ENCODE peak calls at places on chromosomes 6 and 20, in four cellular contexts. W, L, K and N are unnamed samples.

GRCh38 chr20:8568068-8568467 is 436.0 kb downstream of the PLCB1 start:
- DNase-seq in W (no peak), L (no peak), K (no peak), N (no peak)

GRCh38 chr6:74964871-74965441 is 240.9 kb downstream of the COL12A1 start:
- DNase-seq in W (no peak), L (no peak), K (no peak), N (no peak)

GRCh38 chr6:85581572-85581971 is 12.1 kb downstream of the SNX14 start:
- DNase-seq in W (no peak), L (no peak), K (no peak), N (no peak)

GRCh38 chr6:109360791-109361190 is 21.5 kb downstream of the CD164 start:
- DNase-seq in W (peak), L (no peak), K (no peak), N (no peak)

GRCh38 chr6:145076110-145076841 is 659.0 kb downstream of the EPM2A start:
- DNase-seq in W (no peak), L (no peak), K (no peak), N (no peak)

GRCh38 chr20:59745201-59745600 is 140.9 kb downstream of the PHACTR3 start:
- DNase-seq in W (no peak), L (no peak), K (no peak), N (no peak)

GRCh38 chr20:58839474-58839874 is 11.2 kb downstream of the GNAS-AS1 start:
- DNase-seq in W (peak), L (no peak), K (peak), N (peak)

GRCh38 chr6:67898875-67899274 is 736.2 kb upstream of the ADGRB3 start:
- DNase-seq in W (no peak), L (no peak), K (no peak), N (no peak)

GRCh38 chr20:45337367-45338120 is 10.7 kb downstream of the SDC4 start:
- DNase-seq in W (peak), L (no peak), K (no peak), N (no peak)

GRCh38 chr6:119129148-119129967 is 50.9 kb upstream of the FAM184A start:
- DNase-seq in W (peak), L (peak), K (no peak), N (peak)

GRCh38 chr20:44433751-44434538 is 41.7 kb upstream of the TTPAL start:
- DNase-seq in W (no peak), L (no peak), K (no peak), N (no peak)

GRCh38 chr20:51860015-51860882 is 57.9 kb upstream of the SALL4 start:
- DNase-seq in W (no peak), L (no peak), K (no peak), N (no peak)

GRCh38 chr6:153503810-153504209 is 372.7 kb upstream of the RGS17 start:
- DNase-seq in W (no peak), L (no peak), K (peak), N (peak)

GRCh38 chr20:21315138-21315537 is 12.0 kb downstream of the XRN2 start:
- DNase-seq in W (no peak), L (no peak), K (no peak), N (peak)

GRCh38 chr6:11648436-11648775 is 110.9 kb downstream of the TMEM170B start:
- DNase-seq in W (no peak), L (no peak), K (no peak), N (no peak)

GRCh38 chr6:31489046-31489445 is 8.9 kb upstream of the MICB start:
- DNase-seq in W (no peak), L (no peak), K (no peak), N (no peak)

GRCh38 chr20:41165001-41165882 is 27.9 kb downstream of the PLCG1 start:
- DNase-seq in W (no peak), L (no peak), K (no peak), N (no peak)

GRCh38 chr6:14739830-14740229 is 506.0 kb upstream of the JARID2 start:
- DNase-seq in W (no peak), L (no peak), K (no peak), N (no peak)

GRCh38 chr20:38214871-38215788 is 45.4 kb downstream of the KIAA1755 start:
- DNase-seq in W (no peak), L (no peak), K (no peak), N (no peak)

DNA sequence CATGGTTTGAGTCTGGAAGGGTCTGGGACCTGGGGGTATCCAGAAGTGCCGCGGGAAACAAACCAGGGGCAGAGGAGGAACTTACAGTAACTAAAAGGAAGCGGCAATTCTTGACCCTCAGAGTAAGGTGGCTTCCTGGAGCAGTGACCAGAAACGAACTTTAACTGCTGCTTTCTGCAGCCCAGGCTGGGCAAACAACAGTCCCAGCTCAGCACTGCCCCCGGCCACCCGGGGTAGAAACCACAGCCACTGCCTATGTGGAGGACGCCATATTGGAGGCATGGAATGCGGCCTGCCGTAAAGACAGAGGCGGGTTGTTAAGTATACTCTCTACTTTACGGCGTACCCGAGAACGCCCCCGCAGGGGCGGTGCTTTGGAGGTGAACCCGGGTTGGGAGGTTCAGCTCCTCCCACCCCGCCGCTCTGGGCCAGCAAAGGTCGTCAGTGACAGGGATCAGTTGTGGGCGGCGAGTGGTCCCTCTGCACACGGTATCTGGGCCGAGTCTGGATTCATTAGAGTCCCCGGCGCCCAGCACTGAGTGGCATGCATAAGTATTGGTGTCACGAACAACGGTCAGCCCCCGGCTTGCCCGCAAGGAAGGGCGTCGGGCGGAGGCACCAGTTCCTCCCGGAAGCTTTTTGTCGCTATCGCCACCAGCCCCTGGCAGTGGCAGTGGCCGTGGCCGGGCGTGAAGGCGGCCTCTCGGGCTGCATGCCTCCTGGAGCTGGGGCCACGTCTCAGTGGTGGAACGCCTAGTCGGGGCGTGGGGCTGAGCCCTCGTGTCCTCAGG is at the start of gene PDSS2:
- DNase-seq in W (peak), L (peak), K (peak), N (peak)
- TF ChIP-seq CTCF in W (peak), L (peak), K (peak), N (no peak)

GRCh38 chr6:102520981-102521380 is 1127.5 kb downstream of the GRIK2 start:
- DNase-seq in W (no peak), L (no peak), K (no peak), N (no peak)

GRCh38 chr6:102525336-102525735 is 1131.8 kb downstream of the GRIK2 start:
- DNase-seq in W (no peak), L (no peak), K (no peak), N (no peak)
- TF ChIP-seq CTCF in W (no peak), L (no peak), K (no peak), N (no peak)

DNA sequence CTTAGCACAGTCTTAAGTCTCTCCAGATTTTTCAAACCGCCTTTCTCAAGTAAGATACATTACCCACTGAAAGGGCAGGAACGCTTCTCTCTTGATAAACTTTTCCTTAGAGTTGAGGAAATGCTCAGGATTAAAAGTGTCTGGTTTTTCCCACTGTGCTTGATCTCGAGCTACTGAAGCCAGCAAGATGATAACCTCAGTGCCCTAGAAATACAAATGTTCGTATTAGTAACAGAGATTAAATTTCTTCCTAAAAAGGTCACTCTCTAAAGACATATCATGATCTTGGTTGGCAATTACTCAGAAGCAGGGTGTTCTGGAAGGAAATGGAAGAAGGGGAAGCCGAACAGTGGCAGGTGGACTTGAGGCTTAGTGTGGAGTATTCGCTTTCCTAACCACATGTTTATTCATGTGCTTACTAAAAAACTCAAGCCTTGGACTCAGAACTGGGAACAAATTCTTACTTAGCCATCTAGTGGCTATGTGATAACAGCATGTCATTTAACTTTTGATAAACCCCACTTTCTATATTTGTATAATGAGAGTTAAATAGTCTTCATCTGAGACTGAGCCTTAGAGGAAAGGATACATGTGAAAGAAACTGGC is 20.1 kb downstream of the C6orf141 start:
- DNase-seq in W (no peak), L (no peak), K (no peak), N (no peak)
- TF ChIP-seq CTCF in W (no peak), L (no peak), K (no peak), N (no peak)

DNA sequence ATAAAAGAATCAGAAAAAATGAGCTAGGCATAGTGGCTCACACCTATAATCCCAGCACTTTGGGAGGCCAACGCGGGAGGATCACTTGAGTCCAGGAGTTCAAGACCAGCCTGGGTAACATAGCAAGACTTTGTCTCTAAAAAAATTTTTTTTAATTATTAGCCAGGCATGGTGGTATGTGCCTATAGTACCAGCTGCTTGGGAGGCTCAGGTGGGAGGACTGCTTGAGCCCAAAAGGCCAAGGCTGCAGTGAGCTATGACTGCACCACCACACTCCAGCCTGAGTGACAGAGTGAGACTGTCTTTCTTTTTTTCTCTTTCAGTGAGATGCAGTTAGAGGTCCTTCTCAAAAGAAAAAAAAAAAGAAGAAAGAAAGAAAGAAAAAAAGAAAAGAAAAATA is 8.5 kb upstream of the SNRPC start:
- DNase-seq in W (no peak), L (no peak), K (no peak), N (no peak)
- TF ChIP-seq CTCF in W (no peak), L (no peak), K (no peak), N (no peak)

GRCh38 chr6:84243240-84243639 is 15.8 kb upstream of the CEP162 start:
- DNase-seq in W (no peak), L (no peak), K (no peak), N (no peak)
- TF ChIP-seq CTCF in W (no peak), L (no peak), K (no peak), N (no peak)

DNA sequence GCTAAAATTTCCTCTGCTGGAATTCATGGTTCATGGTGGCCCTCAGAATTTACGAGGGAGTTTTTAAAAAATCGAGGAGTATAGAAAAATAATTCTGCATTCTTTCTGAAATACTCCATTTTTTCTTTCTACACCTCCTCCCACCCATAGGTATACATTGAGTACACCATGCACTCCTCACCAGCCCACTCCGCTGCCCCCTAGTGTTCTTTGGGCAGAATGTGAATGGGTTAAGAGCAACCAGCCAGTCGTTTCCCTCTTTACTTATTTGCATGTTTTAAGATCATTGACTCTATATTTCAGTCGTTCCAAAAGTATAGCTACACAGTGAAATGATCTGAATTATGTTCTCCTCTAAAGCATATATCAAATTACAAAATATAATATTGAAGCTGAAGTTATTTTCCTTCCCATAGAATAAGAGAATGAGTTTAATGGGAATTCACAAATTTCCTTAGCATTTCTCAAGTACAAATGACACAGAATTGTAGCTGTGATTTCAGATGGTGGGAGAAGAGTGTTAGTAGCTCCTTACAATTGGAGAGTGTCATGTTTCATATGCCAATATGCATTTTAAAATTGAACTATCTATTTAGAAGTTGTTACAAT is 977.7 kb upstream of the SLC35B3 start:
- DNase-seq in W (peak), L (peak), K (peak), N (peak)
- TF ChIP-seq CTCF in W (peak), L (peak), K (peak), N (peak)

GRCh38 chr20:5569021-5569420 is 181.2 kb upstream of the SHLD1 start:
- DNase-seq in W (peak), L (no peak), K (peak), N (peak)
- TF ChIP-seq CTCF in W (peak), L (no peak), K (peak), N (peak)

DNA sequence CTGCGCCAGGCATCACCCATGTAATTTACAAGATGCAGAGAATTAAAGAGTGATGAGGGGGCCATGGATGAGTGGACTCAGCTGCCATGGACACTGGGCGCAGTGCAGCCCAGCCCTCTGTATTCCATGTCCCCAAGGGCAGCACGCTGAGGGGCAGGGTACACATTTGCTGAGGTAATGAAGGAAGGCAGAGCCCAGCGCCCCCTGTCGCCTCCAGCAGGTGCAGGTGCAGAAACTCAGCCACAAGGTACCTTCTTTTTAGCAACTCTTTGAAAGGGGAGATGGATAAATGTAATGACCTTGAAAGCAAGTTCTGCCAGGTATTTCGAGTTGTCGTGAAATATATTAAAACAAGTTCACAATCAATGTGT is 7.1 kb downstream of the CD93 start:
- DNase-seq in W (no peak), L (no peak), K (no peak), N (no peak)
- TF ChIP-seq CTCF in W (no peak), L (peak), K (peak), N (no peak)